ENCODE peak calls at places on chromosomes 7 and 10, in six cellular contexts. T is GM12878, Q is Peyer's patch, M is uterus, K is AG09319, I is osteocyte. A is an unnamed sample.

GRCh38 chr10:22825841-22826240 is 102.0 kb upstream of the ARMC3 start:
- DNase-seq in Q (no peak), M (no peak), K (no peak), I (no peak), T (no peak), A (no peak)

GRCh38 chr7:77982926-77983550 is 184.5 kb downstream of the PHTF2 start:
- DNase-seq in M (no peak), K (no peak), Q (no peak), I (no peak), T (no peak), A (no peak)

GRCh38 chr7:47143344-47143743 is 438.6 kb downstream of the TNS3 start:
- DNase-seq in T (no peak), M (no peak), Q (no peak), K (peak), I (no peak), A (peak)

GRCh38 chr10:11242443-11243386 is 225.0 kb downstream of the CELF2 start:
- DNase-seq in T (peak), M (no peak), I (no peak), K (no peak), Q (peak), A (no peak)

GRCh38 chr7:106339513-106340246 is 54.9 kb upstream of the NAMPT start:
- DNase-seq in T (no peak), Q (no peak), M (no peak), I (no peak), K (no peak), A (no peak)

GRCh38 chr10:13672505-13672904 is 85.7 kb downstream of the PRPF18 start:
- DNase-seq in T (no peak), I (no peak), Q (peak), M (no peak), K (no peak), A (no peak)

GRCh38 chr10:58645762-58646161 is 133.1 kb downstream of the BICC1 start:
- DNase-seq in I (no peak), M (no peak), T (no peak), K (no peak), Q (no peak), A (no peak)

GRCh38 chr7:148380581-148381419 is 209.8 kb upstream of the C7orf33 start:
- DNase-seq in Q (no peak), I (no peak), T (no peak), M (no peak), K (no peak), A (no peak)

GRCh38 chr10:12445701-12446334 is 96.5 kb downstream of the CAMK1D start:
- DNase-seq in I (no peak), T (no peak), K (no peak), Q (no peak), M (no peak), A (no peak)

GRCh38 chr10:108421256-108421655 is 1256.8 kb upstream of the SORCS1 start:
- DNase-seq in K (no peak), T (no peak), I (no peak), M (no peak), Q (no peak), A (no peak)

GRCh38 chr10:124041684-124042445 is 51.5 kb downstream of the CHST15 start:
- DNase-seq in I (no peak), K (no peak), Q (no peak), T (no peak), M (no peak), A (no peak)

GRCh38 chr10:129063877-129064276 is 403.2 kb upstream of the MGMT start:
- DNase-seq in K (no peak), M (no peak), T (no peak), I (no peak), Q (no peak), A (no peak)

GRCh38 chr10:73586583-73586984 is 4.6 kb downstream of the USP54 start:
- DNase-seq in I (no peak), T (no peak), M (no peak), Q (peak), K (no peak), A (peak)

GRCh38 chr10:132422169-132422691 is 25.2 kb downstream of the PWWP2B start:
- DNase-seq in K (no peak), T (no peak), M (no peak), I (no peak), Q (peak), A (no peak)

GRCh38 chr10:99685232-99686041 is 26.1 kb downstream of the ENTPD7 start:
- DNase-seq in T (peak), Q (no peak), I (no peak), K (no peak), M (no peak), A (no peak)

GRCh38 chr10:30755474-30755873 is 125.9 kb upstream of the LYZL2 start:
- DNase-seq in K (peak), Q (no peak), T (no peak), I (peak), M (no peak), A (no peak)

GRCh38 chr10:119541459-119542356 is 811 bp downstream of the RGS10 start:
- DNase-seq in K (no peak), I (no peak), T (no peak), M (peak), Q (peak), A (no peak)

GRCh38 chr10:43287056-43288007 is 20.5 kb upstream of the RASGEF1A start:
- DNase-seq in M (no peak), T (peak), K (no peak), Q (peak), I (no peak), A (no peak)

GRCh38 chr10:103711351-103711994 is 143.9 kb downstream of the SH3PXD2A start:
- DNase-seq in T (no peak), M (no peak), I (no peak), K (no peak), Q (no peak), A (no peak)
- TF ChIP-seq CTCF in T (no peak), M (no peak), I (peak), K (no peak), Q (peak), A (no peak)

DNA sequence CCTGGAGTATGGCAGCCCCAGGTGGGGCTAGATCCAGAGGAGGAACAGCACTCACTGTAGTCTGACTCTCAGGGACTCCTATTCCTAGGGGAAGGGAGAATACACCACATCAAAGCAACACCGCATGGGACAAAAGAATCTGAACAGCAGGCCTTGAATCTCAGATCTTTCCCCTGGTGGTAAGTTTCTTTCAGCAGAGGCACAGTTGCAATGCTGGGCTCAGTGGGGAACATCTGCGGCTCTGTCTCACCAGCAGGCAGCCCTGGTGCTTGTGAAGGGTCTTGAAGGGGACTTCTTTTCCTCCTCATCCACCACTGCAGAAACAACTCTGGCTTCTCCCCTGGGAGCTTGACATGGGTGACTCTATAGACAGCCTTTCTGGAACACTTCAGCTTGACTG is 111.2 kb upstream of the ARHGAP21 start:
- DNase-seq in T (no peak), M (no peak), Q (no peak), I (peak), K (no peak), A (no peak)
- TF ChIP-seq CTCF in T (no peak), M (no peak), Q (no peak), I (no peak), K (no peak), A (no peak)

GRCh38 chr7:55536619-55537457 is 35.5 kb downstream of the VOPP1 start:
- DNase-seq in K (no peak), M (no peak), T (no peak), I (no peak), Q (no peak), A (no peak)
- TF ChIP-seq CTCF in K (no peak), M (no peak), T (peak), I (no peak), Q (no peak), A (no peak)

GRCh38 chr10:106608101-106608500 is 556.4 kb downstream of the SORCS1 start:
- DNase-seq in Q (no peak), M (no peak), K (no peak), T (no peak), I (no peak), A (no peak)

GRCh38 chr10:106609466-106609865 is 555.0 kb downstream of the SORCS1 start:
- DNase-seq in M (no peak), Q (no peak), I (no peak), K (no peak), T (no peak), A (no peak)

GRCh38 chr10:106614293-106614692 is 550.2 kb downstream of the SORCS1 start:
- DNase-seq in Q (no peak), I (no peak), T (no peak), K (no peak), M (no peak), A (no peak)

GRCh38 chr10:106612381-106612780 is 552.1 kb downstream of the SORCS1 start:
- DNase-seq in M (no peak), T (no peak), K (no peak), I (no peak), Q (no peak), A (no peak)

GRCh38 chr10:106609867-106610266 is 554.6 kb downstream of the SORCS1 start:
- DNase-seq in Q (no peak), K (no peak), T (no peak), M (no peak), I (no peak), A (no peak)
- TF ChIP-seq CTCF in Q (no peak), K (peak), T (peak), M (no peak), I (peak), A (no peak)

DNA sequence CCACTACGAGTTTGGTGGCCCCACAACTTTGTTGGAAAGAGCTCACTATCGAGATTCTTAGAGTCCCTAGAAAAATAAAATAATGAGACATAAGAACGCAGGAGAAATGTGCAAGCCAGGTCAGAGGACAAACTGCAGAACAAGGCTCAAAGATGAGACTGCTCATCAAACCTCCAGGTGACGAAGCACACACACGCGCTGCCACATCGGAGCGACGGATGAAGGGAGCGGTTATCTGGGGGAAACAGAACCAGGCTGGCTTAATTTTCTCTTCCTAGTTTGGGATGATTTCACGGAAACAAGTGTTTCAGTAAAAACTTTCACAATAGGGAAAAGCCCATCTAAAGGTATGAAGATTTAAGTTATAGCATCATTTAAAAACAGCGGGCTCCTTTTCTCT is 231.3 kb downstream of the SFMBT2 start:
- DNase-seq in K (no peak), M (no peak), T (no peak), Q (no peak), I (no peak), A (no peak)
- TF ChIP-seq CTCF in K (no peak), M (no peak), T (no peak), Q (no peak), I (no peak), A (no peak)

DNA sequence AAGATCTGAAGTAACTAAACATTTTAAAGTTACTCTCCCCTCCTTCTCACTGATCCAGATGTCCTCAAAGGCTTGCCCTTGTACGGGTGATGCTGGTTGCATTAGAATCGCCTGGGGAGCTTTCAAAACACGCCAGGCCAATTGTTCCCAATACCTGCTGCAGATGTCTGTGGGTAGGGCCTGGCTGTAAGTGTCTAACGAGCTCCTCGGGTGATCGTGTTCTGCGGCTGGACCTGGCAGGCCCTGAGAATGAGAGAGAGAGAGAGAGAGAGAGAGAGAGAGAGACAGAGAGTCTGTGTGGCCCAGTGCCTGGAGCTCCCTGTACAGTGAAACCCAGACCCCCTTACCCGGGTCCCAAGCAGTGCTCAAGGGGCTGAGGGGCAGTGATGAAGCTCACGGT is 8.4 kb downstream of the COL13A1 start:
- DNase-seq in T (no peak), Q (no peak), M (no peak), K (no peak), I (no peak), A (no peak)
- TF ChIP-seq CTCF in T (no peak), Q (no peak), M (no peak), K (no peak), I (no peak), A (no peak)